ENCODE peak calls at places on chromosomes 13 and 19, in nine cellular contexts. N is tibial artery, G is PC-3, Q is tibial nerve, V is B cell, A is right lobe of liver, D is body of pancreas, Z is fibroblast of mammary gland, W is WTC11. B is an unnamed sample.

GRCh38 chr13:47798906-47799305 is 202.2 kb downstream of the SUCLA2 start:
- DNase-seq in G (peak), N (no peak), Q (no peak), Z (peak), V (no peak), D (no peak), W (no peak), A (no peak), B (peak)

GRCh38 chr13:26529441-26529840 is 28.0 kb upstream of the WASF3 start:
- DNase-seq in D (peak), Q (peak), W (peak), Z (peak), V (no peak), A (no peak), G (peak), N (no peak), B (peak)

GRCh38 chr19:38304866-38305429 is 897 bp downstream of the C19orf33 start:
- DNase-seq in N (no peak), A (no peak), D (peak), Z (no peak), W (peak), Q (no peak), G (peak), V (no peak), B (no peak)

GRCh38 chr19:48836089-48837017 is at the start of gene HSD17B14:
- DNase-seq in V (no peak), N (peak), G (peak), W (peak), D (no peak), A (peak), Q (no peak), Z (peak), B (peak)

GRCh38 chr19:55600336-55601028 is 394 bp downstream of the ZNF524 start:
- DNase-seq in Q (no peak), D (peak), Z (no peak), V (no peak), N (no peak), A (peak), G (no peak), W (peak), B (no peak)

GRCh38 chr13:39148513-39148961 is 110.3 kb downstream of the NHLRC3 start:
- DNase-seq in G (no peak), D (peak), W (no peak), Z (peak), Q (peak), N (peak), V (no peak), A (no peak), B (peak)

GRCh38 chr13:97975851-97976550 is 22.5 kb downstream of the IPO5 start:
- DNase-seq in V (peak), Q (peak), D (peak), Z (peak), A (peak), W (peak), N (peak), G (peak), B (peak)

GRCh38 chr19:53849237-53849676 is 18.4 kb upstream of the MYADM start:
- DNase-seq in D (peak), A (no peak), V (no peak), G (peak), Z (peak), N (no peak), W (no peak), Q (peak), B (peak)

GRCh38 chr13:33283195-33283910 is 2.2 kb downstream of the STARD13 start:
- DNase-seq in D (no peak), G (no peak), Q (no peak), Z (peak), A (no peak), W (no peak), N (no peak), V (no peak), B (no peak)

GRCh38 chr19:37928527-37929286 is 21.7 kb downstream of the SIPA1L3 start:
- DNase-seq in N (no peak), W (peak), G (no peak), A (no peak), D (no peak), Q (no peak), Z (no peak), V (peak), B (no peak)

GRCh38 chr13:111469916-111470506 is 149.6 kb downstream of the TEX29 start:
- DNase-seq in V (no peak), Z (no peak), W (no peak), N (no peak), Q (no peak), A (no peak), D (no peak), G (no peak), B (no peak)

GRCh38 chr13:83780201-83780600 is 102.1 kb downstream of the SLITRK1 start:
- DNase-seq in A (no peak), D (peak), V (no peak), Z (peak), W (peak), G (peak), N (no peak), Q (no peak), B (peak)
- TF ChIP-seq CTCF in A (peak), D (peak), V (no peak), Z (peak), W (peak), G (peak), N (no peak), Q (no peak), B (peak)

GRCh38 chr13:24199016-24199415 is 38.5 kb downstream of the SPATA13 start:
- DNase-seq in V (no peak), Z (peak), A (no peak), Q (no peak), G (no peak), D (no peak), W (no peak), N (peak), B (no peak)
- TF ChIP-seq CTCF in V (no peak), Z (no peak), A (no peak), Q (no peak), G (no peak), D (no peak), W (no peak), N (no peak), B (no peak)

DNA sequence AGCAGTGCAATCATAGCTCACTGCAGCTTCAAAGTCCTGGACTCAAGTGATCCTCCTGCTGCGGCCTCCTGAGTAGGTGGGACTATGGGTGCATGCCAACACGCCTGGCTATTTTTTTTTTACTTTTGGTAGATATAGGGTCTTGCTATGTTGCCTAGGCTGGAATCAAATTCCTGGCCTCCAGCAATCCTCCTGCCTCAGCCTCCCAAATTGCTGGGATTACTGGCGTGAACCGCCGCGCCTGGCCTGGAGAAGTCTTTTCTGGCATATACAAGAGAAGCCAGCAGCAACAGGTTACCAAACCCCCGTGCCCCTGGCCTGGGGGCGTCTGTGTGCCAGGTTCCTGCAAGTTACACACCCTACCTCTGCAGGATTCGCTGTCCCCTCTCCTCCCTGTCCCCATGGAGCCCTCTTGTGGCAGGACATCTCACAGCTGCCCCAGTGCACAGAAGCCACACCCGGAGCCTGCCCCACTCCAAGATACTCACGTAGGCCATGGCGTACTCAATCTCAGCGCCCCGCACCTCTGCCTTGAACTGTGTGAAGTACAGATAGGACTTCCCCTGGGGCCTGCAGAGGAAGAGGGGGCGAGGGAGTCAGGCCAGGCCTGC is 9.9 kb downstream of the MYDGF start:
- DNase-seq in N (no peak), Q (no peak), W (peak), Z (no peak), V (no peak), G (peak), A (peak), D (no peak), B (no peak)
- TF ChIP-seq CTCF in N (no peak), Q (no peak), W (no peak), Z (no peak), V (no peak), G (peak), A (peak), D (peak), B (peak)

DNA sequence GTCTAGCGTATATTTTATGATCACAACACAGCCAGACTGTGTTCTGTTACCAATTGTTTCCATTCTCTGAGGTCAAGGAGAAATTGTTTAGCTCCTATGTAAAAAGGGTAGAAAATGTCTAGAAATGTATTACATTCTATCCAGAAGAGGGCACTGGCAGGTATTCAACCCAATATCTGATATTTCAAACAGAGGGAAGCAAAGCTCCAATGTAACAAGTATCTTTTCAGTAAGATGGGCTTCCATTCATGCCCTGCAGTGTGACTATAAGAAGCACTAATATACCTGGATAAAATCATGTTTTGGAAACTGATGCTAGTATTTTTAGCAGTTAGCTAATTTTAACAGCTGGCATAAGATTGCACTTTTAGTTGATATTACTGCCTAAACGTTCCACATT is 312.7 kb downstream of the FGF14 start:
- DNase-seq in G (peak), Q (no peak), Z (peak), N (no peak), A (no peak), W (no peak), V (no peak), D (no peak), B (peak)
- TF ChIP-seq CTCF in G (peak), Q (no peak), Z (peak), N (no peak), A (peak), W (no peak), V (no peak), D (no peak), B (peak)

GRCh38 chr19:45765365-45766292 is 3.4 kb downstream of the SIX5 start:
- DNase-seq in Z (no peak), Q (no peak), A (no peak), D (no peak), N (no peak), W (no peak), G (no peak), V (no peak), B (no peak)

GRCh38 chr19:45763691-45764294 is 5.3 kb downstream of the SIX5 start:
- DNase-seq in D (no peak), W (peak), N (no peak), Q (no peak), Z (no peak), A (no peak), V (no peak), G (no peak), B (no peak)

GRCh38 chr19:45764487-45764886 is 4.6 kb downstream of the SIX5 start:
- DNase-seq in Q (no peak), V (no peak), Z (no peak), A (no peak), D (no peak), W (no peak), G (no peak), N (no peak), B (no peak)

GRCh38 chr19:45766293-45766918 is 2.6 kb downstream of the SIX5 start:
- DNase-seq in G (no peak), W (no peak), D (peak), Z (no peak), N (no peak), Q (no peak), A (no peak), V (no peak), B (no peak)

GRCh38 chr19:45764947-45765346 is 4.1 kb downstream of the SIX5 start:
- DNase-seq in A (no peak), N (no peak), Q (no peak), D (no peak), V (no peak), Z (no peak), W (no peak), G (no peak), B (no peak)
- TF ChIP-seq CTCF in A (no peak), N (no peak), Q (no peak), D (no peak), V (no peak), Z (no peak), W (no peak), G (no peak), B (no peak)

GRCh38 chr13:78436311-78436710 is 167.0 kb downstream of the POU4F1 start:
- DNase-seq in W (no peak), V (no peak), A (no peak), N (no peak), G (no peak), Z (no peak), D (no peak), Q (no peak), B (no peak)

DNA sequence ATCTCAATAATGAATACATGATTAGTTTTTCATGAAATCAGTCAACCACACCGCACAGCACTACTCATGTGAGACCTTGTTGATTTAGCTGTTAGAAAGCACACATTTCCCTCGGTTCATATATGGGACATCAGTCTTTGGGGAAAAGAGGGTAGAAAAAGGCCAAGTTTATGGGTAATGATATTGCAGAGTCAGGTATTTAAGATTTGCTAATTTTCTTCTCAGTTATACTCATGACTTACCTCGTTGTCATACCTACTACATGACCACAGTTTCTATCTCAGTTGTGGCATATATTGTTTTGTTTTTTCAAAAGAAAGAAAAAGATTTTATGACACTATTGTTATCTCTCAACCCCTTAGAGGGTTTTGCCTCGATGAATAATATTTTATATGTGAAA is 165.6 kb downstream of the POU4F1 start:
- DNase-seq in Z (no peak), V (no peak), G (no peak), A (no peak), W (no peak), Q (no peak), N (no peak), D (no peak), B (no peak)
- TF ChIP-seq CTCF in Z (no peak), V (no peak), G (no peak), A (no peak), W (no peak), Q (no peak), N (no peak), D (no peak), B (no peak)

GRCh38 chr19:28980236-28980868 is 232.6 kb downstream of the UQCRFS1 start:
- DNase-seq in G (no peak), Z (peak), W (peak), V (no peak), Q (no peak), N (no peak), A (no peak), D (no peak), B (peak)
- TF ChIP-seq CTCF in G (no peak), Z (peak), W (no peak), V (no peak), Q (no peak), N (no peak), A (no peak), D (no peak), B (peak)

DNA sequence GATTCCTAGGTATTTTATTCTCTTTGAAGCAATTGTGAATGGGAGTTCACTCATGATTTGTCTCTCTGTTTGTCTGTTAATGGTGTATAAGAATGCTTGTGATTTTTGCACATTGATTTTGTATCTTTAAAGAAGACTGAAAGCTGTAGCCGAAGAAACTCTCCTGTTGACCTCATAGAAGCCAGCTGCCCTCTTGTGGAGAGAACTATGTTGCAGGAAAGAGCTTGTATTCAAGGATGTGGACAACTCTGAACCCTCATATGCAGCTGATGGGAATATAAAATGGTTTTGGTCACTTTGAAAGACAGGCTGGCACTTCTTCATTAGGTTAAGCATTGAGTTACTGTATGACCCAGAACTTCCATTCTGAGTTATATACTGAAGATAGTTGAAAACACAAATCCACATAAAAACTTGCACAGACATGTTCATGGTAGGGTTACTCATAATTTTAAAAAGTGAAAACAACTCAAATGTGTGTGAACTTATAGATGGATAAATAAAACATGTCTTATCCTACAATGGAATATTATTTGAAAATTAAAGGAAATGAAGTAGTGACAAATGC is 65.8 kb upstream of the SLITRK6 start:
- DNase-seq in W (peak), G (peak), Q (no peak), D (no peak), V (no peak), N (no peak), A (no peak), Z (peak), B (peak)
- TF ChIP-seq CTCF in W (peak), G (peak), Q (no peak), D (no peak), V (no peak), N (no peak), A (peak), Z (peak), B (peak)

DNA sequence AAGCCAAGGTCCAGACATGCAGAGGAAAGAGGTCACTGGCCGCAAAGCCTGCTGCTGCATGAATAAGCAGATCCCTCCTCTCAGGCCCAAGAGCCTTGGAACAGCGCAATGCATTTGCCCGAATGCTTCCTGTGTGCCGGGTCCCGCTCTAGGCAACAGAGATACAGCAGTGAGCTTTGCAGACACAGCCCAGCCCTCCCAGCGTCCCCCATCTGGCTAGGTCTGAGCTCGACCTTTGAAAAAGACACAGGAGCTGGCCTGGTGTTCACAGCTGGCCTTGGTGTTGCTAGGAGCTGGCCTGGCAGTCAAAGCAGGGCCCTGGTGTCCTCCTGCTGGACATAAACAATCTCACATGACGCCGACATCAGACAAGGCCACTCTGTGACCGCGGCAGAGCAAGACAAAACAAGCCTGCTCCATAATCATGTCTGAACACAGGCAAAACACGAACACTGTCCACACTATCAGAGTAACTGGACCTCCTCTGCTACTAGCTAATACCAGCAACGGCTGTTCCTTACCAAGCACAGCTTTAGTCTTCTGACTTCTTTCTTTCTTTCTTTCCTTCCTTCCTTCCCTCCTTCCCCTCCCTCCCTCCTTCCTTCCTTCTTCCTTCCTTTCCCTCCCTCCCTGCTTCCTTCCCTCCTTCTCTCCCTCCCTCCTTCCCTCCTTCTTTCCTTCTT is 5.7 kb upstream of the PEX11G start:
- DNase-seq in V (no peak), Z (peak), A (peak), G (no peak), W (no peak), Q (peak), N (peak), D (peak), B (peak)
- TF ChIP-seq CTCF in V (no peak), Z (no peak), A (no peak), G (no peak), W (no peak), Q (peak), N (peak), D (peak), B (peak)